ENCODE peak calls at places on chromosomes 7 and 10, in five cellular contexts. K is activated CD8-positive, alpha-beta memory T cell treated with anti-CD3 and anti-CD28 coated beads for 1 hour; L is GM12892; C is activated naive CD8-positive, alpha-beta T cell treated with anti-CD3 and anti-CD28 coated beads, Interleukin-2, amount 50 U/mL, for 24 hours; S is mammary epithelial cell. F is an unnamed sample.
A peak's percentile ranks its signal among the peaks of the same experiment; 100 is the strongest.

GRCh38 chr10:48406204-48406603 is 99.7 kb downstream of the MAPK8 start:
- DNase-seq in S (peak; percentile 82), K (no peak), L (no peak), C (no peak), F (no peak)

GRCh38 chr10:21531164-21531563 is 2.9 kb upstream of the MLLT10 start:
- DNase-seq in K (no peak), S (peak; percentile 51), L (no peak), C (no peak), F (no peak)

GRCh38 chr7:92655346-92655884 is 65.2 kb upstream of the FAM133B start:
- DNase-seq in C (no peak), S (no peak), L (no peak), K (no peak), F (no peak)

GRCh38 chr10:36446873-36447272 is 678.5 kb upstream of the ANKRD30A start:
- DNase-seq in K (no peak), C (no peak), S (peak; percentile 57), L (no peak), F (no peak)

GRCh38 chr10:118799779-118800178 is 45.0 kb upstream of the CACUL1 start:
- DNase-seq in L (no peak), K (no peak), S (peak; percentile 90), C (no peak), F (no peak)

GRCh38 chr10:30786131-30786530 is 156.6 kb upstream of the LYZL2 start:
- DNase-seq in L (no peak), C (peak; percentile 6), K (no peak), S (peak; percentile 35), F (no peak)

GRCh38 chr10:27893320-27894014 is 105.4 kb downstream of the ODAD2 start:
- DNase-seq in K (no peak), C (no peak), S (peak; percentile 47), L (no peak), F (no peak)

GRCh38 chr10:59843733-59844132 is 62.6 kb downstream of the CCDC6 start:
- DNase-seq in K (no peak), S (no peak), C (no peak), L (no peak), F (no peak)

GRCh38 chr10:126387041-126387908 is 1.0 kb downstream of the ADAM12 start:
- DNase-seq in S (peak; percentile 46), C (peak; percentile 27), K (peak; percentile 9), L (no peak), F (no peak)

GRCh38 chr7:45573636-45574470 is at the start of gene ADCY1:
- DNase-seq in S (no peak), K (no peak), L (peak; percentile 85), C (peak; percentile 17), F (no peak)

GRCh38 chr7:23662983-23663313 is 17.1 kb upstream of the FAM221A start:
- DNase-seq in S (no peak), C (no peak), L (no peak), K (no peak), F (no peak)

GRCh38 chr7:21960922-21961321 is 15.2 kb upstream of the CDCA7L start:
- DNase-seq in S (peak; percentile 58), L (no peak), K (no peak), C (no peak), F (no peak)

GRCh38 chr10:23187155-23187554 is 5.0 kb upstream of the PTF1A start:
- DNase-seq in S (no peak), K (no peak), L (no peak), C (no peak), F (no peak)

GRCh38 chr7:158827411-158828342 is 1.6 kb downstream of the ESYT2 start:
- DNase-seq in S (peak; percentile 52), K (no peak), C (no peak), L (no peak), F (no peak)

GRCh38 chr10:83617692-83618325 is 521.5 kb upstream of the GHITM start:
- DNase-seq in L (no peak), C (no peak), S (no peak), K (no peak), F (no peak)

GRCh38 chr10:113897693-113898618 is 43.5 kb downstream of the NHLRC2 start:
- DNase-seq in C (no peak), L (no peak), K (no peak), S (no peak), F (no peak)

GRCh38 chr7:30757343-30757695 is 5.4 kb downstream of the INMT start:
- DNase-seq in S (no peak), L (no peak), C (no peak), K (no peak), F (no peak)

GRCh38 chr7:55552320-55553086 is 19.8 kb downstream of the VOPP1 start:
- DNase-seq in C (no peak), S (no peak), K (no peak), L (no peak), F (no peak)

GRCh38 chr7:143205560-143206293 is 16.1 kb upstream of the TAS2R40 start:
- DNase-seq in S (no peak), C (peak; percentile 25), L (no peak), K (no peak), F (no peak)

GRCh38 chr7:107505997-107506682 is 36.3 kb downstream of the GPR22 start:
- DNase-seq in L (no peak), C (no peak), S (peak; percentile 88), K (no peak), F (no peak)

GRCh38 chr10:15426115-15426514 is 55.0 kb upstream of the FAM171A1 start:
- DNase-seq in S (no peak), L (no peak), C (no peak), K (no peak), F (no peak)

GRCh38 chr7:41890631-41891265 is 187.9 kb upstream of the INHBA start:
- DNase-seq in C (no peak), K (no peak), L (no peak), S (no peak), F (no peak)

GRCh38 chr10:70051878-70052277 is 768 bp upstream of the MACROH2A2 start:
- DNase-seq in S (no peak), C (no peak), K (no peak), L (no peak), F (no peak)

GRCh38 chr7:130481898-130482297 is 10.0 kb upstream of the MEST start:
- DNase-seq in K (no peak), S (no peak), C (no peak), L (no peak), F (no peak)

GRCh38 chr7:40133561-40134427 is 628 bp downstream of the MPLKIP start:
- DNase-seq in L (no peak), K (no peak), S (no peak), C (no peak), F (no peak)

GRCh38 chr10:115093286-115093775 is at the start of gene ATRNL1:
- DNase-seq in C (peak; percentile 14), L (peak; percentile 41), S (peak; percentile 7), K (no peak), F (no peak)

GRCh38 chr7:48421357-48421756 is 250.1 kb downstream of the ABCA13 start:
- DNase-seq in K (no peak), C (no peak), L (no peak), S (peak; percentile 56), F (no peak)

GRCh38 chr10:120505866-120506265 is 48.8 kb downstream of the PLPP4 start:
- DNase-seq in L (no peak), C (no peak), K (no peak), S (peak; percentile 92), F (no peak)

GRCh38 chr10:111281516-111281915 is 204.7 kb downstream of the ADRA2A start:
- DNase-seq in S (peak; percentile 1), K (no peak), C (no peak), L (no peak), F (no peak)

GRCh38 chr10:73802276-73802991 is 9.0 kb downstream of the NDST2 start:
- DNase-seq in K (no peak), S (no peak), L (no peak), C (no peak), F (no peak)

GRCh38 chr10:49304137-49304536 is 5.2 kb downstream of the C10orf71 start:
- DNase-seq in S (no peak), C (no peak), L (no peak), K (no peak), F (no peak)

GRCh38 chr10:59346321-59346720 is 16.0 kb downstream of the FAM13C start:
- DNase-seq in C (no peak), S (no peak), L (no peak), K (no peak), F (no peak)

GRCh38 chr10:61795551-61795950 is 105.9 kb upstream of the ARID5B start:
- DNase-seq in K (no peak), L (no peak), C (no peak), S (no peak), F (no peak)

GRCh38 chr7:112286294-112287086 is 80.0 kb downstream of the ZNF277 start:
- DNase-seq in S (no peak), C (no peak), K (no peak), L (no peak), F (no peak)

GRCh38 chr7:7938471-7938870 is 30.1 kb upstream of the GLCCI1 start:
- DNase-seq in C (no peak), K (no peak), L (no peak), S (no peak), F (no peak)

GRCh38 chr7:134854816-134855215 is 75.4 kb downstream of the CALD1 start:
- DNase-seq in L (no peak), S (no peak), K (no peak), C (no peak), F (no peak)

F was measured in esophagus squamous epithelium.